ENCODE peak calls at places on chromosomes 13 and 19, in ten cellular contexts. T is T follicular helper cell, I is activated T-cell treated with anti-CD3 and anti-CD28 coated beads for 24 hours, C is NCI-H2171 treated with DMSO at 0.1 percent for 48 hours, H is neural progenitor cell, L is suprapubic skin, R is cardiac muscle cell, E is COR-L47, K is Peyer's patch, A is substantia nigra. B is an unnamed sample.

GRCh38 chr19:7851623-7852500 is 21.8 kb downstream of the EVI5L start:
- DNase-seq in C (no peak), A (peak), R (no peak), L (no peak), E (no peak), K (no peak), I (no peak), H (no peak), T (no peak), B (no peak)

GRCh38 chr19:16338470-16339360 is 14.1 kb downstream of the KLF2 start:
- DNase-seq in E (no peak), K (peak), C (no peak), A (no peak), H (no peak), T (no peak), R (no peak), L (no peak), I (peak), B (peak)

GRCh38 chr19:18388328-18389094 is 2.6 kb downstream of the GDF15 start:
- DNase-seq in A (peak), I (peak), K (peak), C (peak), L (peak), T (peak), E (peak), R (peak), H (peak), B (peak)

GRCh38 chr13:79490846-79491245 is 9.9 kb downstream of the NDFIP2 start:
- DNase-seq in E (no peak), C (no peak), T (no peak), H (no peak), A (no peak), I (no peak), R (no peak), L (no peak), K (no peak), B (no peak)

GRCh38 chr19:33775731-33776487 is 20.8 kb upstream of the KCTD15 start:
- DNase-seq in A (no peak), I (no peak), E (no peak), K (no peak), L (no peak), R (no peak), H (no peak), T (no peak), C (no peak), B (no peak)

GRCh38 chr13:76438050-76438449 is 448.2 kb downstream of the KCTD12 start:
- DNase-seq in H (no peak), C (no peak), K (no peak), A (no peak), R (no peak), E (no peak), I (no peak), L (no peak), T (no peak), B (no peak)

GRCh38 chr13:48155850-48156249 is 60.9 kb upstream of the MED4 start:
- DNase-seq in E (no peak), H (no peak), K (no peak), T (peak), R (no peak), C (peak), L (no peak), I (no peak), A (no peak), B (peak)

GRCh38 chr13:100800283-100800875 is 125.8 kb upstream of the TMTC4 start:
- DNase-seq in A (no peak), T (no peak), I (no peak), H (no peak), C (no peak), K (no peak), R (no peak), E (no peak), L (no peak), B (no peak)

GRCh38 chr19:7450243-7451223 is 38.3 kb downstream of the PEX11G start:
- DNase-seq in I (no peak), C (no peak), A (no peak), K (no peak), E (no peak), L (no peak), R (no peak), H (peak), T (no peak), B (no peak)

GRCh38 chr19:42088471-42089190 is 12.7 kb downstream of the ZNF574 start:
- DNase-seq in C (no peak), T (no peak), E (no peak), I (no peak), R (no peak), A (no peak), K (no peak), H (no peak), L (peak), B (no peak)

GRCh38 chr13:26867451-26868067 is 107.0 kb upstream of the GPR12 start:
- DNase-seq in I (no peak), R (peak), K (no peak), E (no peak), T (no peak), A (no peak), H (peak), L (no peak), C (peak), B (no peak)

GRCh38 chr13:106296723-106297122 is 238.7 kb downstream of the EFNB2 start:
- DNase-seq in T (no peak), I (no peak), K (no peak), R (no peak), C (no peak), L (no peak), H (no peak), E (no peak), A (no peak), B (no peak)

GRCh38 chr19:49710372-49710951 is 19.5 kb downstream of the CPT1C start:
- DNase-seq in T (no peak), H (no peak), C (no peak), A (no peak), I (no peak), E (no peak), R (no peak), L (no peak), K (no peak), B (no peak)

GRCh38 chr19:47756627-47756929 is 11.2 kb downstream of the NOP53 start:
- DNase-seq in I (no peak), L (no peak), R (no peak), C (no peak), H (no peak), E (no peak), K (no peak), A (no peak), T (no peak), B (no peak)

GRCh38 chr13:73748404-73748803 is 385.8 kb downstream of the KLF12 start:
- DNase-seq in L (no peak), K (no peak), A (no peak), I (no peak), T (no peak), H (no peak), R (no peak), C (no peak), E (no peak), B (no peak)

GRCh38 chr13:24892844-24893243 is 128.9 kb downstream of the RNF17 start:
- DNase-seq in T (no peak), H (no peak), E (no peak), I (no peak), R (no peak), A (no peak), K (no peak), C (no peak), L (no peak), B (no peak)

GRCh38 chr19:38952395-38953165 is 21.8 kb downstream of the MRPS12 start:
- DNase-seq in A (no peak), R (peak), K (no peak), E (peak), C (peak), H (peak), T (no peak), L (no peak), I (no peak), B (no peak)

GRCh38 chr19:45253396-45254027 is 2.4 kb downstream of the MARK4 start:
- DNase-seq in A (no peak), E (no peak), I (no peak), R (no peak), K (no peak), C (peak), T (no peak), L (no peak), H (no peak), B (no peak)

GRCh38 chr19:58330458-58330857 is 3.7 kb downstream of the ZSCAN22 start:
- DNase-seq in A (no peak), H (no peak), T (no peak), L (no peak), C (no peak), R (no peak), E (no peak), K (no peak), I (no peak), B (no peak)

GRCh38 chr19:292281-292884 is 1.2 kb upstream of the PLPP2 start:
- DNase-seq in E (no peak), T (no peak), A (no peak), H (no peak), K (no peak), L (no peak), R (no peak), C (no peak), I (no peak), B (no peak)

GRCh38 chr13:67101730-67102467 is 128.2 kb downstream of the PCDH9 start:
- DNase-seq in I (no peak), C (no peak), H (no peak), K (no peak), A (no peak), L (no peak), T (no peak), E (no peak), R (no peak), B (no peak)

GRCh38 chr19:35712910-35713845 is 4.6 kb upstream of the KMT2B start:
- DNase-seq in I (peak), L (no peak), A (no peak), H (no peak), E (no peak), T (no peak), K (peak), R (no peak), C (no peak), B (no peak)

GRCh38 chr19:42143341-42144234 is 11.3 kb upstream of the POU2F2 start:
- DNase-seq in E (no peak), C (no peak), K (no peak), I (no peak), T (no peak), L (no peak), H (peak), R (peak), A (no peak), B (no peak)

GRCh38 chr13:78881054-78881453 is 222.1 kb upstream of the OBI1 start:
- DNase-seq in H (no peak), E (peak), A (no peak), R (no peak), L (no peak), T (no peak), K (no peak), C (peak), I (no peak), B (no peak)

GRCh38 chr13:33284916-33285315 is 639 bp downstream of the STARD13 start:
- DNase-seq in L (no peak), C (no peak), A (no peak), H (no peak), K (no peak), E (no peak), R (no peak), T (no peak), I (no peak), B (no peak)

GRCh38 chr13:67343777-67344176 is 113.6 kb upstream of the PCDH9 start:
- DNase-seq in A (no peak), E (no peak), T (no peak), I (no peak), L (no peak), K (no peak), C (no peak), H (no peak), R (no peak), B (no peak)

GRCh38 chr13:44140146-44140545 is 233.5 kb upstream of the SERP2 start:
- DNase-seq in L (no peak), I (no peak), C (peak), K (no peak), E (peak), T (no peak), R (no peak), H (peak), A (no peak), B (no peak)

GRCh38 chr13:35672611-35673010 is 196.1 kb upstream of the MAB21L1 start:
- DNase-seq in H (no peak), K (no peak), T (no peak), L (no peak), R (no peak), E (no peak), I (no peak), C (peak), A (no peak), B (no peak)